ENCODE peak calls at places on chromosomes 1 and 21, in nine cellular contexts. Z is lower lobe of right lung, B is BE2C, Q is body of pancreas, W is uterus, O is IMR-90, E is thoracic aorta, U is A549, D is heart right ventricle. X is an unnamed sample.

GRCh38 chr1:118960026-118960561 is 28.0 kb downstream of the TBX15 start:
- DNase-seq in Z (no peak), B (no peak), Q (no peak), W (no peak), O (no peak), E (no peak), U (no peak), D (no peak), X (no peak)

GRCh38 chr1:214583824-214584554 is 19.0 kb upstream of the CENPF start:
- DNase-seq in Z (no peak), B (no peak), Q (no peak), W (no peak), O (no peak), E (no peak), U (no peak), D (no peak), X (no peak)

GRCh38 chr1:201219481-201220387 is 29.1 kb downstream of the IGFN1 start:
- DNase-seq in Z (no peak), B (no peak), Q (no peak), W (no peak), O (no peak), E (no peak), U (no peak), D (no peak), X (peak; percentile 11)

GRCh38 chr1:240582953-240583352 is 29.0 kb downstream of the GREM2 start:
- DNase-seq in Z (no peak), B (no peak), Q (no peak), W (no peak), O (peak; percentile 30), E (no peak), U (no peak), D (no peak), X (no peak)

GRCh38 chr1:228465571-228466146 is 21.5 kb upstream of the RNF187 start:
- DNase-seq in Z (no peak), B (no peak), Q (no peak), W (no peak), O (no peak), E (no peak), U (no peak), D (no peak), X (no peak)

GRCh38 chr21:43574741-43575465 is 84.4 kb downstream of the HSF2BP start:
- DNase-seq in Z (peak; percentile 70), B (no peak), Q (no peak), W (peak; percentile 59), O (no peak), E (no peak), U (no peak), D (peak; percentile 28), X (no peak)

GRCh38 chr1:197908695-197909336 is 6.4 kb downstream of the C1orf53 start:
- DNase-seq in Z (no peak), B (no peak), Q (no peak), W (no peak), O (no peak), E (no peak), U (no peak), D (no peak), X (no peak)

GRCh38 chr1:182634306-182635072 is 30.3 kb upstream of the RGS16 start:
- DNase-seq in Z (no peak), B (peak; percentile 65), Q (no peak), W (no peak), O (no peak), E (no peak), U (no peak), D (no peak), X (no peak)

GRCh38 chr1:50473513-50473912 is 50.3 kb upstream of the DMRTA2 start:
- DNase-seq in Z (no peak), B (no peak), Q (peak; percentile 15), W (no peak), O (no peak), E (no peak), U (no peak), D (no peak), X (no peak)

GRCh38 chr1:6953874-6954502 is 168.7 kb downstream of the CAMTA1 start:
- DNase-seq in Z (no peak), B (no peak), Q (no peak), W (no peak), O (no peak), E (no peak), U (no peak), D (no peak), X (no peak)

GRCh38 chr1:6948861-6949260 is 163.6 kb downstream of the CAMTA1 start:
- DNase-seq in Z (no peak), B (peak; percentile 30), Q (no peak), W (no peak), O (peak; percentile 23), E (no peak), U (no peak), D (no peak), X (no peak)

GRCh38 chr1:6953216-6953615 is 168.0 kb downstream of the CAMTA1 start:
- DNase-seq in Z (no peak), B (no peak), Q (no peak), W (no peak), O (no peak), E (no peak), U (no peak), D (no peak), X (no peak)

GRCh38 chr1:6949991-6950765 is 164.9 kb downstream of the CAMTA1 start:
- DNase-seq in Z (no peak), B (peak; percentile 73), Q (no peak), W (no peak), O (no peak), E (no peak), U (no peak), D (no peak), X (no peak)

DNA sequence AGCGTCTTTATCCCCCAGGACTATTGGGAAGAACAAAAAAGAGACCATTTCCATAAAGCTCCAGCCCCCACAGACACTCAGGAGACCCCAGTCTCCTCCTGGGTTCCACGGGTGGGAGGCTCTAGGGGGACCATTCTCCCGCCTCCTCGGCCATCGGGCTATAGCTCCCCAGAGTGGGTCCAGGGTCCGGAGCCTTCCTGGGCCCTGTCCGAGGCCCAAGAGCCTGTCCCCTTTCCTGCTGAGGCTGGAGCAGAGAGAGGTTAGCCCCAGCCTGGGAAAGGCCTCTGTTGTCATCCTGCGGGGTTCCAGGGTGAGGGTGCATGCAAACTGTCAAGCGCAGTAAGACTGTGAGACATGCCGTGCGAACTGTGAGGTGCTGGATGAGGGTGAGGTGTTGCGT is 166.3 kb downstream of the CAMTA1 start:
- DNase-seq in Z (no peak), B (no peak), Q (no peak), W (no peak), O (no peak), E (no peak), U (no peak), D (no peak), X (no peak)
- H3K4me1 ChIP-seq in Z (no peaks in the 10 kb centered on the region), B (peaks cover 24% of the 10 kb centered on the region), Q (no peaks in the 10 kb centered on the region), W (no peaks in the 10 kb centered on the region), O (no peaks in the 10 kb centered on the region), E (no peaks in the 10 kb centered on the region), U (no peaks in the 10 kb centered on the region), D (no peaks in the 10 kb centered on the region), X (no peaks in the 10 kb centered on the region)

DNA sequence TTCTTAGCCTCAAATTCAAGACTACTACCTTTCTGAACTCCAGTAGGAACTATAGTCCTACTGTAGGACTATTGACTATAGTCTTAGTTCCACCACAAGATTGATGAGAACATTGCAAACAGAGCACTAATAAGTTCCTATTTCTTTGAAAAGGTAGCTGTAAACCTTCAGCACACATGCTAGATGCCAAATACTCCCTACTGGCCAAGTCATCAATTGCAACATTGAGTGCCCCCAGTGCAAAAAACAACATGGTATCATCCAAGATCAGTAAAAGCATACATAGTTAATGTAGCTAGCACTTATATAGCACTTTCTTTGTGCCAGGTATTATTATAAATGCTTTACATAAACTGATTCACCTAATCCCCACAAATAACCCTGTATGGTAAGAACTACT is 99.8 kb downstream of the MRPL39 start:
- DNase-seq in Z (no peak), B (no peak), Q (no peak), W (no peak), O (peak; percentile 23), E (no peak), U (no peak), D (no peak), X (no peak)
- TF ChIP-seq CTCF in Z (no peak), B (no peak), Q (no peak), W (no peak), O (peak; percentile 3), E (no peak), U (no peak), D (no peak), X (no peak)

DNA sequence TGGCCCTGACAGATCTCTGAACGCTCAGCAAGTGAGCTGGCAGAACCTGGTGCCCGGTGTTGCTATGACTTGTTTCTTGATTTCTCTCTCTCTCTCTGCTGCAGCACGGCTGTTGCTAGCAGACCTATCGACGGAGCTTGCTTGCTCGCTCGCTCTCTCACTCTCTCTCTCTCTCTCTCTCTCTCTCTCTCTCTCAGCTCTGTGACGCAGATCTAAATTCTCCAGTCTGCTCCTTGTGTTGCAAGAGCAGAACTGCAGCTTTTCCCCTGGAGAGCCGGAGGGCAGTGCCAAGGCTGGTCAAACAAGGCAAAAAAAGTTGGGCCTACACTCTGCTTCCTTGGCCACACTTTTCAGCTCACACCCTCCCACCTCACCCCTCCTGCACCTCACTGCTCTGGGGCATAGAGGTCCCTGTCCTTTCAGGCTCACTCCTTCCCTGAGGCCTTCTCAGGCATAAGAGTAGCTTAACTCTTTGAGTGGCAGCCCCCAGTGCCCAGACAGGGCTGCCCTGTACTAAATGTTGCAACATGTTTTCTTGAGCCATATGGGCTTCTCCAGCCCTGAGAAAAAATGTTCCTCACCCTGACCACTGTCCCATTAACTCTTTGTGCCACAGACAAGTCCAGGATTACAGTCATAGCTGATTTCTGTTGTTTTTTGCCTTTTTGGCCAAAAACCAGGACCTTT is 72.2 kb downstream of the CD46 start:
- DNase-seq in Z (peak; percentile 88), B (peak; percentile 76), Q (peak; percentile 89), W (peak; percentile 81), O (peak; percentile 97), E (peak; percentile 69), U (peak; percentile 92), D (peak; percentile 85), X (peak; percentile 63)
- H3K4me1 ChIP-seq in Z (peaks cover 84% of the 10 kb centered on the region), B (no peaks in the 10 kb centered on the region), Q (peaks cover 77% of the 10 kb centered on the region), W (peaks cover 27% of the 10 kb centered on the region), O (peaks cover 30% of the 10 kb centered on the region), E (peaks cover 35% of the 10 kb centered on the region), U (peaks cover 74% of the 10 kb centered on the region), D (peaks cover 75% of the 10 kb centered on the region), X (peaks cover 40% of the 10 kb centered on the region)

GRCh38 chr21:34071683-34072082 is 1.7 kb upstream of the MRPS6 start:
- DNase-seq in Z (no peak), B (no peak), Q (no peak), W (no peak), O (no peak), E (no peak), U (no peak), D (no peak), X (no peak)

GRCh38 chr21:34073749-34074282 is 438 bp downstream of the MRPS6 start:
- DNase-seq in Z (peak; percentile 61), B (peak; percentile 40), Q (peak; percentile 36), W (no peak), O (no peak), E (no peak), U (no peak), D (no peak), X (peak; percentile 30)

GRCh38 chr21:34072145-34073031 is 990 bp upstream of the MRPS6 start:
- DNase-seq in Z (no peak), B (no peak), Q (peak; percentile 67), W (no peak), O (no peak), E (no peak), U (no peak), D (peak; percentile 32), X (no peak)

GRCh38 chr21:34074283-34075098 is 1.1 kb downstream of the MRPS6 start:
- DNase-seq in Z (no peak), B (no peak), Q (no peak), W (no peak), O (no peak), E (no peak), U (no peak), D (no peak), X (no peak)

GRCh38 chr21:34073032-34073748 is at the start of the genes MRPS6 and SLC5A3:
- DNase-seq in Z (peak; percentile 92), B (peak; percentile 91), Q (peak; percentile 89), W (peak; percentile 82), O (peak; percentile 81), E (peak; percentile 36), U (peak; percentile 13), D (peak; percentile 82), X (peak; percentile 92)
- TF ChIP-seq CTCF in Z (no peak), B (peak; percentile 15), Q (peak; percentile 22), W (no peak), O (peak; percentile 26), E (no peak), U (no peak), D (peak; percentile 10), X (no peak)

X was measured in Caco-2.